ENCODE peak calls at places on chromosome 20, in ten cellular contexts. C, D, O, J, Q, U, E, Z, S and N are unnamed samples.

GRCh38 chr20:62122659-62123449 is 579 bp downstream of the LSM14B start:
- DNase-seq in E (peak; percentile 89), J (peak; percentile 45), O (no peak), Z (no peak), Q (no peak), U (no peak), D (peak; percentile 58), C (peak; percentile 61), S (peak; percentile 28), N (peak; percentile 39)

GRCh38 chr20:56630506-56631317 is 1.6 kb downstream of the TFAP2C start:
- DNase-seq in E (peak; percentile 69), S (no peak), J (peak; percentile 69), C (no peak), D (no peak), Q (peak; percentile 8), U (no peak), Z (peak; percentile 10), O (peak; percentile 44), N (peak; percentile 33)

GRCh38 chr20:39289831-39290230 is 327.7 kb downstream of the DHX35 start:
- DNase-seq in E (no peak), D (no peak), U (no peak), J (peak; percentile 42), O (no peak), Z (no peak), S (no peak), C (no peak), Q (no peak), N (no peak)

GRCh38 chr20:62621251-62622110 is 20.8 kb upstream of the SLCO4A1 start:
- DNase-seq in S (no peak), J (no peak), U (no peak), O (no peak), E (no peak), Q (no peak), C (no peak), D (no peak), Z (no peak), N (peak; percentile 40)

GRCh38 chr20:15859061-15859460 is 714.2 kb downstream of the KIF16B start:
- DNase-seq in J (no peak), Z (no peak), D (no peak), U (no peak), C (no peak), Q (no peak), E (no peak), O (no peak), S (no peak), N (no peak)

GRCh38 chr20:22492497-22492896 is 91.9 kb downstream of the FOXA2 start:
- DNase-seq in C (no peak), Z (no peak), O (no peak), S (no peak), U (no peak), Q (no peak), E (no peak), D (no peak), J (no peak), N (no peak)

GRCh38 chr20:22180244-22180643 is 404.1 kb downstream of the FOXA2 start:
- DNase-seq in J (peak; percentile 58), U (peak; percentile 16), Z (no peak), E (no peak), S (no peak), Q (no peak), O (peak; percentile 54), C (no peak), D (no peak), N (no peak)

GRCh38 chr20:60062431-60063336 is 104.5 kb downstream of the CDH26 start:
- DNase-seq in Q (peak; percentile 91), C (no peak), J (no peak), S (peak; percentile 80), O (no peak), Z (peak; percentile 54), U (no peak), D (no peak), E (no peak), N (peak; percentile 54)

GRCh38 chr20:46251211-46251673 is 57.1 kb downstream of the CDH22 start:
- DNase-seq in J (peak; percentile 78), S (no peak), D (no peak), E (no peak), O (peak; percentile 50), C (no peak), Z (no peak), Q (no peak), U (no peak), N (no peak)

GRCh38 chr20:61963149-61963548 is 102.5 kb downstream of the TAF4 start:
- DNase-seq in D (no peak), J (no peak), Q (no peak), E (no peak), S (no peak), Z (no peak), O (no peak), C (no peak), U (no peak), N (no peak)

GRCh38 chr20:39716796-39717341 is 754.7 kb downstream of the DHX35 start:
- DNase-seq in D (no peak), Z (no peak), S (no peak), J (no peak), O (no peak), C (no peak), Q (no peak), U (no peak), E (no peak), N (no peak)

GRCh38 chr20:10281911-10282310 is 63.3 kb downstream of the SNAP25 start:
- DNase-seq in J (no peak), Z (no peak), E (no peak), D (no peak), Q (no peak), U (no peak), O (no peak), C (no peak), S (no peak), N (no peak)

GRCh38 chr20:48008850-48009535 is 223.7 kb upstream of the SULF2 start:
- DNase-seq in O (no peak), J (no peak), Q (no peak), Z (peak; percentile 25), D (no peak), E (no peak), C (no peak), U (no peak), S (peak; percentile 33), N (peak; percentile 47)

GRCh38 chr20:23507346-23507745 is 16.4 kb downstream of the CST8 start:
- DNase-seq in Q (no peak), C (no peak), S (no peak), E (no peak), J (peak; percentile 36), U (peak; percentile 37), D (no peak), Z (no peak), O (no peak), N (no peak)
- TF ChIP-seq CTCF in Q (no peak), C (no peak), S (no peak), E (no peak), J (peak; percentile 46), U (peak; percentile 33), D (no peak), Z (no peak), O (no peak), N (no peak)

DNA sequence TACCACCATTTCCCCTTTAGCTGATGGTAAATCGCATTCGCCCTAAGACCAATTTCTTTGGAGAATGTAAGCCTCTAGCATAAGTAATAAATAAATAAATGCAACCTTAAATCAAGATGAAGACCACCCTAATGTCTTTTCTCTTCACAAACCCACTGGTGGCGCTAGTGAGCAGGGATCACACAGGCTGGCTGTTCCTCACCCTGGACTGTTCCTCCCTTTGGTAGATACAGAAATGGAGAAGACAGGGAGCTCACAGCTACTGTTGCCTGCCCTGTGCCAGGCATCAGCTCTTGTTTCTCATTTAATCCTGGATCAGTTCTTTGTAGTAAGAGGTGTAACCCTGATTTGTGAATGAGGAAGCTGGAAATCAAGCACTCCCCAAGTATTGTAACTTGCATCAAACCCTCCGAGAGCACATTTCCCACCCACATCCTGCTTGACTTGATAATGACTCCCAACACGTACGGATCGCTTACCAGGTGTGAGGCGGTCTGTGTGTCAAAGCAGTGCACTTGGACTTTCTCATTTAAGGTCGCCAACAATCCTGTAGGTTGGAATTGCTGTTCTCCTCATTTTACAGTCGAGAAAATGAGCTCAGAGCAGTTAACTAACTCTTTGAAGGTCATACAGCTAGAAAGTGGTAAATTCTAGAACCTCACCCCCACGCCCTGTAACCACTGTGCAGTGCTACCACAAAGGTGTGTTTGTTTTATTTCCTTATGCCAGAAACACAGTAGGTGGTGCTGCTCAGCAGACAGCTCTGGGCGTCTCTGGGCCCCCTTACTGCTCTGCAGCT is 236.2 kb downstream of the TSHZ2 start:
- DNase-seq in J (peak; percentile 85), Z (no peak), O (peak; percentile 57), S (no peak), C (peak; percentile 9), D (no peak), U (no peak), Q (no peak), E (no peak), N (no peak)
- TF ChIP-seq CTCF in J (peak; percentile 78), Z (no peak), O (peak; percentile 55), S (no peak), C (no peak), D (no peak), U (peak; percentile 27), Q (no peak), E (no peak), N (peak; percentile 13)

DNA sequence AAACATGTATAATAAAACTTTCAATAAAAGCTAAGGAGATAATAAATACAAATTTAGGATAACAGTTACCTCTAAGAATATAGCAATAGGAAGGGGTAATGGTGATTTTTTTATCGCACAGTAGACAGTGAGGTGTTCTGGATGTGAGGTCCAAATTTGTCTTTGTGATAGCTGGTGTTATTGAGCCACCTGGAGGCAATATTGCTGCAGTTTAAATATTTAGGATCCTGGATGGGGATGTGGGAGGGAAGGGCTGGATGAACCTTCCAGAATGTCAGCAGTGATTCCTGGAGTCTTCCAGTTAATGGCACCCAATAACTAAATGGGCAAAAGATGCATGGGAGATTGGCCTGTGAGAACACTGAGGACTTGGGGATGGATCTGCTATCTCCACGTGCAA is 13.9 kb downstream of the DEFB123 start:
- DNase-seq in C (no peak), O (no peak), U (no peak), Q (no peak), D (no peak), Z (no peak), S (no peak), E (no peak), J (no peak), N (no peak)
- TF ChIP-seq CTCF in C (no peak), O (no peak), U (peak; percentile 55), Q (no peak), D (no peak), Z (no peak), S (no peak), E (no peak), J (peak; percentile 17), N (no peak)

GRCh38 chr20:14765370-14765701 is 427.9 kb upstream of the FLRT3 start:
- DNase-seq in D (no peak), Z (no peak), C (no peak), E (no peak), Q (no peak), J (no peak), U (no peak), S (no peak), O (no peak), N (no peak)

GRCh38 chr20:14764511-14765369 is 427.3 kb upstream of the FLRT3 start:
- DNase-seq in D (no peak), C (no peak), S (no peak), J (no peak), Z (no peak), U (no peak), E (no peak), O (no peak), Q (no peak), N (no peak)

GRCh38 chr20:14757728-14758127 is 420.3 kb upstream of the FLRT3 start:
- DNase-seq in C (no peak), J (peak; percentile 64), D (no peak), E (no peak), S (no peak), Q (no peak), Z (no peak), U (peak; percentile 9), O (no peak), N (no peak)

GRCh38 chr20:14761903-14762302 is 424.5 kb upstream of the FLRT3 start:
- DNase-seq in S (no peak), O (no peak), Q (no peak), D (no peak), C (no peak), E (no peak), J (peak; percentile 8), U (no peak), Z (no peak), N (peak; percentile 1)
- TF ChIP-seq CTCF in S (no peak), O (no peak), Q (no peak), D (no peak), C (no peak), E (no peak), J (peak; percentile 20), U (peak; percentile 16), Z (no peak), N (peak; percentile 10)